ENCODE peak calls at places on chromosomes 3 and 15, in six cellular contexts. W is iPS DF 6.9; C is suprapubic skin; S is mesendoderm; A is mesenchymal stem cell; H is CD4-positive, alpha-beta memory T cell. U is an unnamed sample.

GRCh38 chr3:57952208-57952631 is 56.0 kb upstream of the FLNB start:
- DNase-seq in W (no peak), C (peak), S (peak), A (peak), H (no peak), U (no peak)

GRCh38 chr3:178714971-178715832 is 179.0 kb downstream of the KCNMB2 start:
- DNase-seq in W (no peak), C (no peak), S (no peak), A (peak), H (no peak), U (peak)

GRCh38 chr3:89172150-89172549 is 64.7 kb downstream of the EPHA3 start:
- DNase-seq in W (no peak), C (no peak), S (no peak), A (no peak), H (no peak), U (no peak)

GRCh38 chr3:181362378-181362777 is 349.3 kb upstream of the SOX2 start:
- DNase-seq in W (no peak), C (no peak), S (no peak), A (no peak), H (no peak), U (peak)

GRCh38 chr15:51190424-51191068 is 95.8 kb upstream of the TNFAIP8L3 start:
- DNase-seq in W (no peak), C (no peak), S (no peak), A (no peak), H (no peak), U (no peak)

GRCh38 chr3:157204431-157204830 is 44.5 kb upstream of the CCNL1 start:
- DNase-seq in W (no peak), C (no peak), S (peak), A (peak), H (no peak), U (no peak)

GRCh38 chr3:48186993-48187578 is 1.1 kb downstream of the CDC25A start:
- DNase-seq in W (no peak), C (no peak), S (peak), A (peak), H (no peak), U (no peak)

GRCh38 chr3:7978104-7978457 is 523.5 kb upstream of the LMCD1 start:
- DNase-seq in W (no peak), C (no peak), S (no peak), A (no peak), H (no peak), U (no peak)

GRCh38 chr3:193852901-193853300 is 259.9 kb downstream of the OPA1 start:
- DNase-seq in W (no peak), C (no peak), S (no peak), A (no peak), H (no peak), U (no peak)

GRCh38 chr15:45021331-45021730 is 1.7 kb upstream of the SORD start:
- DNase-seq in W (no peak), C (no peak), S (no peak), A (no peak), H (no peak), U (no peak)

GRCh38 chr3:168989396-168989795 is 674.1 kb downstream of the MECOM start:
- DNase-seq in W (no peak), C (no peak), S (no peak), A (no peak), H (no peak), U (peak)

GRCh38 chr3:177893321-177893720 is 642.9 kb upstream of the KCNMB2 start:
- DNase-seq in W (no peak), C (no peak), S (peak), A (peak), H (no peak), U (no peak)

GRCh38 chr3:34782876-34783275 is 856.4 kb upstream of the ARPP21 start:
- DNase-seq in W (no peak), C (no peak), S (peak), A (no peak), H (no peak), U (no peak)

GRCh38 chr3:71388535-71389120 is 194.9 kb downstream of the FOXP1 start:
- DNase-seq in W (no peak), C (no peak), S (no peak), A (no peak), H (no peak), U (no peak)

GRCh38 chr3:193016437-193016887 is 98.8 kb upstream of the MB21D2 start:
- DNase-seq in W (peak), C (no peak), S (peak), A (no peak), H (no peak), U (peak)

GRCh38 chr3:146972726-146973125 is 367.6 kb upstream of the PLSCR5 start:
- DNase-seq in W (no peak), C (no peak), S (no peak), A (peak), H (no peak), U (no peak)

GRCh38 chr3:38226273-38226672 is 39.3 kb upstream of the SLC22A13 start:
- DNase-seq in W (no peak), C (no peak), S (no peak), A (no peak), H (no peak), U (no peak)

GRCh38 chr3:52831500-52832301 is 1.2 kb upstream of the ITIH4 start:
- DNase-seq in W (no peak), C (peak), S (no peak), A (peak), H (no peak), U (no peak)

GRCh38 chr15:45144775-45145174 is 15.0 kb downstream of the DUOX1 start:
- DNase-seq in W (no peak), C (no peak), S (no peak), A (no peak), H (no peak), U (no peak)

GRCh38 chr3:41094351-41094750 is 105.0 kb upstream of the CTNNB1 start:
- DNase-seq in W (no peak), C (no peak), S (no peak), A (no peak), H (no peak), U (no peak)

GRCh38 chr15:43294091-43294706 is 27.5 kb upstream of the TGM5 start:
- DNase-seq in W (no peak), C (no peak), S (no peak), A (no peak), H (no peak), U (no peak)
- H3K27ac ChIP-seq in W (no peak), C (no peak), S (no peak), A (no peak), H (no peak), U (no peak)

DNA sequence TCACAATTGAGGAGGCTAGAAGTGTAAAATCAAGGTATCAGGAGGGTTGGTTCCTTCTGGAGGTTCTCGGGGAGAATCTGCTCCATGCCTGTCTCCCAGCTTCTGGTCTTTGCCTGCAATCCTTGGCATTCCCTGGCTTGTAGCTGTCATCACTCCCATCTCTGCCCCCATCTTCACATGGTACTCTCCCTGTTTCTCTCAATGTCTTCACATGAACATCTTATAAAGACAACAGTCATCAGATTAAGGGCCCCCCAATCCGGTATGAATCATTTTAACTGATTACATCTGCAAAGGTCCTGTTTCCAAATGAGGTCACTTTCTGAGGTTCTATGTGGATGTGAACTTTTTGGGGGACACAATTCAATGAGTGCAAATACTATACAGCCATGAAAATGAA is 113.0 kb upstream of the GALNT15 start:
- DNase-seq in W (no peak), C (no peak), S (no peak), A (no peak), H (no peak), U (no peak)
- H3K27ac ChIP-seq in W (no peak), C (peak), S (no peak), A (peak), H (no peak), U (peak)

GRCh38 chr15:96338772-96339661 is 8.5 kb downstream of the NR2F2 start:
- DNase-seq in W (no peak), C (no peak), S (peak), A (peak), H (no peak), U (no peak)
- H3K27ac ChIP-seq in W (no peak), C (peak), S (no peak), A (peak), H (no peak), U (peak)

DNA sequence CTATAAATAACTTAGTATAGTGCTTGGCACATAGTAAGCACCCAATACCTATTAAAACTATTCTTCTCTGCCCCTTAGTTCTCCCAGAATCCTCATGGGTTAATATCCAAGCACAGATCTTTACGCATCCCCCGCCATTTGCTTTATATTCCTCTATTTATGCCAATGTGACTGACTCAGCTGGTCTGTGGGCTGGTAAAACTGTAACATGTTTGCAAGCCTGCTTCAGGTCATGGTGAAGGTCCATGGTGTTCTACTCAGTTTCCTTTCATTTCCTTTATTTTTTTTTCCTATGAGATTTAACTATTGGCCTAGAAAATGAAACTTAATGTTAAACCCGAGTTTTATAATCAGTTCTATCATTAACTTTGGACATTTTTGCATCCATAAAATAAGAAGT is 47.0 kb downstream of the FRMD4B start:
- DNase-seq in W (no peak), C (no peak), S (no peak), A (no peak), H (no peak), U (no peak)
- H3K27ac ChIP-seq in W (no peak), C (no peak), S (no peak), A (no peak), H (no peak), U (no peak)

GRCh38 chr3:108602935-108603294 is 13.4 kb downstream of the DZIP3 start:
- DNase-seq in W (no peak), C (no peak), S (peak), A (no peak), H (no peak), U (no peak)
- H3K27ac ChIP-seq in W (no peak), C (no peak), S (no peak), A (no peak), H (peak), U (no peak)

GRCh38 chr15:73740152-73741048 is 12.8 kb downstream of the INSYN1 start:
- DNase-seq in W (no peak), C (no peak), S (no peak), A (no peak), H (no peak), U (no peak)
- H3K27ac ChIP-seq in W (no peak), C (no peak), S (no peak), A (no peak), H (no peak), U (no peak)

U was measured in epithelial cell of prostate.